ENCODE peak calls at places on chromosome 3, in four cellular contexts. R is endothelial cell, Q is frontal cortex, S is left cardiac atrium. Y is an unnamed sample.

GRCh38 chr3:132595036-132595435 is 2.0 kb upstream of the ACKR4 start:
- DNase-seq in Q (no peak), S (no peak), R (no peak), Y (no peak)

GRCh38 chr3:17935217-17935616 is 192.8 kb upstream of the TBC1D5 start:
- DNase-seq in S (no peak), Q (no peak), R (no peak), Y (no peak)

GRCh38 chr3:64188810-64189560 is 36.3 kb downstream of the PRICKLE2 start:
- DNase-seq in R (peak; percentile 9), S (peak; percentile 50), Q (peak; percentile 43), Y (no peak)

GRCh38 chr3:139300416-139300815 is 43.4 kb upstream of the MRPS22 start:
- DNase-seq in R (no peak), Q (no peak), S (no peak), Y (no peak)

GRCh38 chr3:71694358-71694999 is 30.7 kb downstream of the EIF4E3 start:
- DNase-seq in R (no peak), S (no peak), Q (no peak), Y (no peak)

GRCh38 chr3:69143605-69144004 is 21.2 kb upstream of the LMOD3 start:
- DNase-seq in R (no peak), Q (no peak), S (no peak), Y (no peak)

GRCh38 chr3:101950985-101951733 is 101.8 kb downstream of the NFKBIZ start:
- DNase-seq in Q (no peak), R (no peak), S (no peak), Y (no peak)

GRCh38 chr3:53114412-53115074 is 15.7 kb downstream of the RFT1 start:
- DNase-seq in R (no peak), Q (no peak), S (no peak), Y (no peak)

GRCh38 chr3:179146911-179147570 is 1.1 kb upstream of the PIK3CA start:
- DNase-seq in R (peak; percentile 25), Q (peak; percentile 51), S (no peak), Y (no peak)

GRCh38 chr3:43105224-43105596 is 669 bp downstream of the POMGNT2 start:
- DNase-seq in R (no peak), Q (peak; percentile 23), S (no peak), Y (no peak)

GRCh38 chr3:4904801-4905695 is 74.2 kb upstream of the BHLHE40 start:
- DNase-seq in R (no peak), S (no peak), Q (no peak), Y (no peak)

GRCh38 chr3:10462641-10463040 is 42.7 kb downstream of the ATP2B2 start:
- DNase-seq in S (no peak), R (no peak), Q (no peak), Y (no peak)

Y was measured in D721Med.